ENCODE peak calls at places on chromosomes 3 and 15, in four cellular contexts. One of them, this sample, is unnamed.

GRCh38 chr15:85443593-85444328 is 63.4 kb downstream of the AKAP13 start:
- DNase-seq in neural crest cell: no peak
- DNase-seq in neural progenitor cell: peak
- DNase-seq in H9: no peak
- DNase-seq in this sample: peak

GRCh38 chr3:100334340-100335136 is at the start of gene NIT2:
- DNase-seq in H9: peak
- DNase-seq in neural crest cell: peak
- DNase-seq in neural progenitor cell: peak
- DNase-seq in this sample: peak

GRCh38 chr3:170021083-170021482 is 16.7 kb upstream of the GPR160 start:
- DNase-seq in neural crest cell: no peak
- DNase-seq in neural progenitor cell: no peak
- DNase-seq in H9: no peak
- DNase-seq in this sample: no peak

GRCh38 chr3:128801779-128802369 is 75.9 kb downstream of the RAB7A start:
- DNase-seq in neural crest cell: no peak
- DNase-seq in neural progenitor cell: no peak
- DNase-seq in H9: no peak
- DNase-seq in this sample: no peak

GRCh38 chr15:27871078-27871695 is 227.9 kb downstream of the OCA2 start:
- DNase-seq in neural progenitor cell: no peak
- DNase-seq in H9: no peak
- DNase-seq in neural crest cell: no peak
- DNase-seq in this sample: no peak

GRCh38 chr3:112394008-112394616 is 61.2 kb downstream of the CD200 start:
- DNase-seq in neural crest cell: no peak
- DNase-seq in neural progenitor cell: no peak
- DNase-seq in H9: no peak
- DNase-seq in this sample: no peak

GRCh38 chr3:64943861-64944260 is 256.1 kb upstream of the ADAMTS9 start:
- DNase-seq in neural progenitor cell: no peak
- DNase-seq in neural crest cell: no peak
- DNase-seq in H9: no peak
- DNase-seq in this sample: no peak

GRCh38 chr3:37765591-37766219 is 96.0 kb upstream of the CTDSPL start:
- DNase-seq in H9: no peak
- DNase-seq in neural crest cell: peak
- DNase-seq in neural progenitor cell: peak
- DNase-seq in this sample: no peak

GRCh38 chr3:138461246-138461645 is 26.8 kb downstream of the ESYT3 start:
- DNase-seq in neural crest cell: no peak
- DNase-seq in neural progenitor cell: no peak
- DNase-seq in H9: peak
- DNase-seq in this sample: no peak

GRCh38 chr3:33722186-33722585 is 4.1 kb upstream of the CLASP2 start:
- DNase-seq in neural progenitor cell: no peak
- DNase-seq in neural crest cell: no peak
- DNase-seq in H9: no peak
- DNase-seq in this sample: no peak

GRCh38 chr15:70778258-70779076 is 15.1 kb upstream of the UACA start:
- DNase-seq in H9: no peak
- DNase-seq in neural crest cell: no peak
- DNase-seq in neural progenitor cell: no peak
- DNase-seq in this sample: no peak

GRCh38 chr3:53083496-53083895 is 37.6 kb upstream of the SFMBT1 start:
- DNase-seq in H9: peak
- DNase-seq in neural progenitor cell: no peak
- DNase-seq in neural crest cell: no peak
- DNase-seq in this sample: no peak

GRCh38 chr3:51687472-51688205 is 16.6 kb downstream of the TEX264 start:
- DNase-seq in H9: no peak
- DNase-seq in neural progenitor cell: no peak
- DNase-seq in neural crest cell: no peak
- DNase-seq in this sample: no peak

GRCh38 chr3:45554001-45554691 is 40.4 kb upstream of the LIMD1 start:
- DNase-seq in H9: no peak
- DNase-seq in neural progenitor cell: no peak
- DNase-seq in neural crest cell: no peak
- DNase-seq in this sample: no peak

GRCh38 chr3:61181874-61182273 is 69.4 kb downstream of the FHIT start:
- DNase-seq in H9: no peak
- DNase-seq in neural progenitor cell: no peak
- DNase-seq in neural crest cell: no peak
- DNase-seq in this sample: no peak

GRCh38 chr15:98800437-98801233 is 152.3 kb downstream of the IGF1R start:
- DNase-seq in neural crest cell: peak
- DNase-seq in H9: peak
- DNase-seq in neural progenitor cell: peak
- DNase-seq in this sample: peak

GRCh38 chr3:187936676-187937075 is 191.4 kb upstream of the BCL6 start:
- DNase-seq in neural progenitor cell: no peak
- DNase-seq in H9: no peak
- DNase-seq in neural crest cell: no peak
- DNase-seq in this sample: no peak

GRCh38 chr3:176147251-176147650 is 1050.0 kb downstream of the TBL1XR1 start:
- DNase-seq in neural progenitor cell: no peak
- DNase-seq in neural crest cell: no peak
- DNase-seq in H9: no peak
- DNase-seq in this sample: no peak

GRCh38 chr15:35210370-35210769 is 125.3 kb upstream of the NANOGP8 start:
- DNase-seq in H9: no peak
- DNase-seq in neural progenitor cell: no peak
- DNase-seq in neural crest cell: no peak
- DNase-seq in this sample: no peak

GRCh38 chr15:35211240-35211952 is 126.3 kb upstream of the NANOGP8 start:
- DNase-seq in H9: no peak
- DNase-seq in neural progenitor cell: no peak
- DNase-seq in neural crest cell: no peak
- DNase-seq in this sample: no peak

GRCh38 chr15:35209838-35210237 is 124.7 kb upstream of the NANOGP8 start:
- DNase-seq in neural crest cell: no peak
- DNase-seq in H9: no peak
- DNase-seq in neural progenitor cell: no peak
- DNase-seq in this sample: no peak

GRCh38 chr15:35208353-35208752 is 123.3 kb upstream of the NANOGP8 start:
- DNase-seq in neural crest cell: no peak
- DNase-seq in H9: no peak
- DNase-seq in neural progenitor cell: no peak
- DNase-seq in this sample: no peak

GRCh38 chr15:35206060-35206675 is 121.1 kb upstream of the NANOGP8 start:
- DNase-seq in neural progenitor cell: peak
- DNase-seq in H9: no peak
- DNase-seq in neural crest cell: no peak
- DNase-seq in this sample: peak
- TF ChIP-seq CTCF in neural progenitor cell: peak
- TF ChIP-seq CTCF in H9: peak
- TF ChIP-seq CTCF in neural crest cell: peak
- TF ChIP-seq CTCF in this sample: peak

GRCh38 chr3:161915283-161915682 is 418.7 kb downstream of the OTOL1 start:
- DNase-seq in H9: no peak
- DNase-seq in neural progenitor cell: no peak
- DNase-seq in neural crest cell: no peak
- DNase-seq in this sample: no peak

GRCh38 chr3:161920196-161920595 is 423.6 kb downstream of the OTOL1 start:
- DNase-seq in neural crest cell: no peak
- DNase-seq in neural progenitor cell: no peak
- DNase-seq in H9: no peak
- DNase-seq in this sample: no peak

GRCh38 chr3:161913786-161914389 is 417.3 kb downstream of the OTOL1 start:
- DNase-seq in neural crest cell: no peak
- DNase-seq in H9: no peak
- DNase-seq in neural progenitor cell: no peak
- DNase-seq in this sample: no peak

GRCh38 chr3:161914703-161915102 is 418.1 kb downstream of the OTOL1 start:
- DNase-seq in neural crest cell: peak
- DNase-seq in neural progenitor cell: peak
- DNase-seq in H9: peak
- DNase-seq in this sample: peak
- TF ChIP-seq CTCF in neural crest cell: peak
- TF ChIP-seq CTCF in neural progenitor cell: peak
- TF ChIP-seq CTCF in H9: peak
- TF ChIP-seq CTCF in this sample: no peak

DNA sequence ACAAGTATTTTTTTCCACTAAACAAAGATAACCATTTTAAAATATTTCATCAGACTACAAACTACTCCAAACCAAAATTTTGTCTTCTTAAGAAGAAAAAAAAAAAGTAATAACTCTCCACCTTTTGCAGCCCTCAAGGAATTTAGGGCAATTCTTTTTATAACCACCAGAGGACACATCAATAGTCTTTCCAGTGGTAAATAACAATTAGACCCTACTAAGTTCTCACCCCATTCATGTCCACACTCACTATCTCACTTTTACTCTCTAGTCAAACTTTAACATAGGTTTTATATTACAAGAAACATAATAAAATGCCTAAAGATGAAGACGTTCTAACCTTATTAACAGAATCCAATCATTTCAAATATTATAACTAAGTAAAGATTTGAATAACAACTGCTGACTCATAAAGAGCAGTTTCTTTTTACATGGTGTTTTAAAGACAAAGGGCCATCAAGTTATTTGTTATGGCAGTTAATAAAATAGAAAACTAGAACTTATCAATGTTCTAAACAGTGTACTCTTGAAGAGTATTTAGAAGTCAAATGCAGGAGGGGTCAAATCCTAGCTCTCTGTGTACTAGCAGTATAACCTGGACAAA is 33.0 kb downstream of the CCDC39 start:
- DNase-seq in H9: no peak
- DNase-seq in neural crest cell: no peak
- DNase-seq in neural progenitor cell: no peak
- DNase-seq in this sample: no peak
- TF ChIP-seq CTCF in H9: peak
- TF ChIP-seq CTCF in neural crest cell: peak
- TF ChIP-seq CTCF in neural progenitor cell: peak
- TF ChIP-seq CTCF in this sample: peak

DNA sequence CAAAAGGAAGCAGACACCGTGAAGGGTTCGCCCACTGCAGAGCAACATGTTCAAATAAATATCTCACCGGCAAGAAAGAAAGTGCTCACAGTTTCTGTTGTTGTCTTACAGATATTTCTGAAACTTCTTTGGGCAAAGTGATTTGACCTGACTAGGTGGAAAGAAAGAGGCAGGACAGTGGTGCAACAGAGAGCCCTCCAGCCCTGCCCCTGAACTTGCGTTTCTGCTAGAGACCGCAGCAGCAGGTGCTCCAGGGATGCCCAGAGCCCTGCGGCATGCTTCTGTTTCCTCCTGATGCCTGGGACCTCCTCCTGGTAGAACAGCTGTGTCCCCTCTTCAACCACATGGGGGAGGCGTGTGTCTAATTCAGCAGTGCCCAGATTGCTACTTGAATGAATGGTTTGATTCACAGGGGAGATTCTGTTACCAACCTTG is 123.4 kb downstream of the ATP10A start:
- DNase-seq in neural crest cell: peak
- DNase-seq in neural progenitor cell: peak
- DNase-seq in H9: peak
- DNase-seq in this sample: peak
- TF ChIP-seq CTCF in neural crest cell: peak
- TF ChIP-seq CTCF in neural progenitor cell: peak
- TF ChIP-seq CTCF in H9: peak
- TF ChIP-seq CTCF in this sample: no peak

DNA sequence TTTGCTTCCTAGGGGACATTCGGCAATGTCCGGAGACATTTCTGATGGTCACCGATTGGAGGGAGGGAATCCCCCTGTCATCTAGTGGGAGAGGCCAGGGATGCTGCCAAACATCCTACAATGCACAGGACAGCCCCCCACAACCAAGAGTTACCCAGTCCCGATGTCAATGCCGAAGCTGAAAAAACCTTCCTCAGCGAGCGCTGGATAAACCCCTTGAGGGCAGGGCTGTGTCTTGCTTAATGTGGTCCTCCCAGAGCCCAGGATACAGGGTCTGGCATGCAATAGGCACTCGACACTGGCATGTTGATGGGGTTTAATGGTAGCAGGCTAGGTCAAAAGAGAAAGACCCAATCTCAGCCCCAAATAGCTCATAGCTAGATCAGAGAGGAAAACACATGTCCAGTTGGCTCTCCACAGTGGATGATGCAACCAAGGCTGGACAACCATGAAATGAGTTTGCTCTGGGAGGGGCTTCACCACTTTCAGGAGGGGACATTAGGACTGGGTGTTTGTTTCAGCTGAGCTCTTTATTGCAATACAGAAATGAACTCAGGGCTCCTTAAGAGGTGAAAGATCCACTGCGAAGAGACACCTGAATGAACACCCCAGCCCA is 16.5 kb upstream of the PAQR5 start:
- DNase-seq in neural progenitor cell: no peak
- DNase-seq in neural crest cell: no peak
- DNase-seq in H9: no peak
- DNase-seq in this sample: no peak
- TF ChIP-seq CTCF in neural progenitor cell: no peak
- TF ChIP-seq CTCF in neural crest cell: no peak
- TF ChIP-seq CTCF in H9: no peak
- TF ChIP-seq CTCF in this sample: no peak

DNA sequence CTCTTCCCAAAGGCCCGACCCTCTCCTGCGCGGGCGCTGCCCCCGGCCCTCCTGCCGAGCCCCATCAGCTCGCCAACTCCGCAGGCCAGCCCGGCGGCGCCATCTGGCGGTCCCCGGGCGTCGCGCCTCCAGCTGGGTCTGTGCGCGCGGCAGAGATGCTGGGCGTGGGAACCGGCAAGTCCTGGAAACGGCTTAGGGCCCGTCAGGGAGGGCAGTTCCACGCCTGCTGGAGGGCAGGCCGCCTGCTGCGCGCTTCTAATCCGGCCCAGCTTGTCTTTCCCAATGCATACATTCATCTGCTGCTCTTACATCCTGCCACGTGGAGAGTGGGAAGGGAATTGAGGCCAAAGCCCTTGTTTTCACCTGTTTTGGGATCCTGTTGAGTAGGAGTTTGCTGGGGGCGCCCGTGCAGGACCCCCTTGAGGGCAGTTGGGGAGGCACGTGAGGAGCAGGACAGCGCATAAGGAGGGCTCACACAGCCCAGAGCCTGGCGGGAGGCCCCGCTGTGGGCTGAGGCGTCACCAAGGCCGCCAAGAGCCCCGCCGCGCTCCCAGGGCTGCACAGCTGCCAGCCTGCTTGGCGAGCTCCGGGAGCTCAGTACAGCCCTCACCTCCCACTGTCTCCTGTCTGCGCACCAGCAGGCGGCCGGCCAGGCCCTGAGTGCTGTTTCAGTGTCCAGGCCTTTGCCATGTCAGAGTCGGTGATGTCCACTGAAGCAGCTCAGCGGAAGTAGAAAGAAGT is 165.6 kb downstream of the NSMCE3 start:
- DNase-seq in H9: peak
- DNase-seq in neural crest cell: peak
- DNase-seq in neural progenitor cell: peak
- DNase-seq in this sample: peak
- TF ChIP-seq CTCF in H9: peak
- TF ChIP-seq CTCF in neural crest cell: peak
- TF ChIP-seq CTCF in neural progenitor cell: peak
- TF ChIP-seq CTCF in this sample: peak